ENCODE peak calls at places on chromosomes 2 and 18, in four cellular contexts. G is K562, P is SK-N-SH, D is H1. O is an unnamed sample.
A peak's percentile ranks its signal among the peaks of the same experiment; 100 is the strongest.

GRCh38 chr18:65567372-65567771 is 183.4 kb upstream of the CDH7 start:
- DNase-seq in D (no peak), G (no peak), P (peak; percentile 11), O (no peak)

GRCh38 chr18:78805840-78806239 is 173.8 kb upstream of the SALL3 start:
- DNase-seq in D (no peak), G (no peak), P (no peak), O (no peak)

GRCh38 chr18:7059276-7059675 is 58.3 kb downstream of the LAMA1 start:
- DNase-seq in G (no peak), D (no peak), P (peak; percentile 17), O (no peak)

GRCh38 chr2:229270551-229271410 is at the start of gene PID1:
- DNase-seq in G (no peak), P (peak; percentile 85), D (no peak), O (peak; percentile 38)

GRCh38 chr2:174688079-174688478 is 76.2 kb downstream of the CHRNA1 start:
- DNase-seq in G (no peak), P (no peak), D (no peak), O (no peak)

GRCh38 chr2:3461781-3462492 is 57.4 kb downstream of the ADI1 start:
- DNase-seq in D (no peak), P (peak; percentile 89), G (peak; percentile 71), O (no peak)

GRCh38 chr2:74427551-74427950 is 6.0 kb downstream of the WDR54 start:
- DNase-seq in D (no peak), P (no peak), G (no peak), O (no peak)

GRCh38 chr18:9103488-9103887 is 989 bp downstream of the NDUFV2 start:
- DNase-seq in G (no peak), P (no peak), D (no peak), O (no peak)

GRCh38 chr2:1620081-1620480 is 124.2 kb downstream of the PXDN start:
- DNase-seq in P (no peak), G (no peak), D (no peak), O (no peak)

GRCh38 chr2:167127135-167127534 is 238.9 kb downstream of the XIRP2 start:
- DNase-seq in D (no peak), P (no peak), G (no peak), O (no peak)

GRCh38 chr2:200300065-200300464 is 6.4 kb upstream of the SPATS2L start:
- DNase-seq in P (no peak), G (no peak), D (no peak), O (no peak)

GRCh38 chr2:18900691-18901113 is 311.3 kb upstream of the NT5C1B start:
- DNase-seq in D (no peak), P (no peak), G (no peak), O (no peak)

GRCh38 chr2:18899725-18900124 is 310.4 kb upstream of the NT5C1B start:
- DNase-seq in G (no peak), D (no peak), P (no peak), O (no peak)

GRCh38 chr2:18907508-18907907 is 318.1 kb upstream of the NT5C1B start:
- DNase-seq in G (no peak), D (no peak), P (no peak), O (no peak)

GRCh38 chr2:18901255-18901654 is 311.9 kb upstream of the NT5C1B start:
- DNase-seq in P (no peak), G (no peak), D (no peak), O (no peak)

GRCh38 chr2:18903750-18904149 is 314.4 kb upstream of the NT5C1B start:
- DNase-seq in D (no peak), G (no peak), P (no peak), O (no peak)
- TF ChIP-seq TEAD4 in D (no peak), G (no peak), P (no peak), O (no peak)

DNA sequence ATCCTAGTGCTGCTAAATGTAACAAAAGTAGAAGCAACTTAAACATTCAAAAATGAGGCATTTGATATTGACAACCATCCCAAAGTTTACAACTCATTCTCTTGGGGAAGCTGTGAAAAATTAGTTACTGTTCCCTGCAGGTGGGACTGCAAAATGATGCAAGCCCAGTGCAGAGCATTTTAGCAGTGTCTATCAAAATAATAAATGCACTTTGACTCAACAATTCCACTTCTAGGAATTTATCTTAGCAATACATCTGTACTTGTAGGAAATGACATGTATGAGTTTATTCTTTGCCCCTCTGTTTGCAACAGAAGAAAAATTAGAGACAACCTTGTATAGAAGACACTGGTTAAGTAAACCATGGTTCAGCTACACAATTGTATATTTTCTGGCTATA is 48.0 kb upstream of the TLK1 start:
- DNase-seq in P (no peak), G (no peak), D (no peak), O (no peak)
- TF ChIP-seq TEAD4 in P (no peak), G (no peak), D (no peak), O (no peak)

GRCh38 chr2:29155578-29155977 is 40.4 kb downstream of the CLIP4 start:
- DNase-seq in P (no peak), G (no peak), D (no peak), O (no peak)
- TF ChIP-seq TEAD4 in P (no peak), G (no peak), D (no peak), O (no peak)

GRCh38 chr2:235647836-235648235 is 154.0 kb downstream of the AGAP1 start:
- DNase-seq in P (no peak), D (no peak), G (no peak), O (no peak)
- TF ChIP-seq TEAD4 in P (no peak), D (no peak), G (no peak), O (no peak)

DNA sequence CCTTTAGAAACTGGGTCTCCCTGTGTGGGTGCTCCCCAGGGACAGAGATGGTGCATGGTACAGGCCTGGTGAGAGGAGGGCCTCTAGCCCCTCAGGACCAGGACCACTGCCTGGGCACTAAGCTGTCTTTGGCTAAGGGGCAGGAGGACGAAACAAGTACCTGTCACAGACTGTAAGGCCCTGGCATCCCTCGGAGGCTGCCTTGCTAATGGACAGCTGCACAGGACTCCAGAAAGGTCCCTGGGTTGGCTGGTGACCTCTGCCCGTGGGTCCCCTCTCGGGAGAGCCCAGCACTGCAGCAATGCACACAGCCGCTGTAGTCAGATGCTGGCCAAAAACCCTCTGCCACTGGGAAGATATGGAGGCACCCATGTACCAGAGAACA is 14.3 kb downstream of the HS6ST1 start:
- DNase-seq in P (no peak), D (no peak), G (no peak), O (no peak)
- TF ChIP-seq TEAD4 in P (no peak), D (no peak), G (no peak), O (no peak)

GRCh38 chr2:10317646-10318045 is 14.9 kb downstream of the HPCAL1 start:
- DNase-seq in G (no peak), D (no peak), P (no peak), O (peak; percentile 38)
- TF ChIP-seq TEAD4 in G (no peak), D (no peak), P (no peak), O (no peak)

GRCh38 chr2:190927257-190927656 is 46.6 kb downstream of the GLS start:
- DNase-seq in P (no peak), G (no peak), D (no peak), O (no peak)
- TF ChIP-seq TEAD4 in P (no peak), G (no peak), D (no peak), O (no peak)

GRCh38 chr2:17643031-17643615 is 102.6 kb downstream of the VSNL1 start:
- DNase-seq in P (no peak), G (peak; percentile 45), D (no peak), O (no peak)
- TF ChIP-seq TEAD4 in P (no peak), G (no peak), D (no peak), O (no peak)

GRCh38 chr2:211690736-211691135 is 847.9 kb downstream of the ERBB4 start:
- DNase-seq in G (no peak), P (no peak), D (no peak), O (no peak)
- TF ChIP-seq TEAD4 in G (no peak), P (no peak), D (no peak), O (no peak)

O was measured in WTC11.